ENCODE peak calls at places on chromosomes 3 and 15, in nine cellular contexts. Y is IMR-90, A is adrenal gland, V is Caco-2, F is fibroblast of lung, J is transverse colon, G is neural progenitor cell, P is epithelial cell of esophagus, D is kidney. S is an unnamed sample.

GRCh38 chr3:138241061-138241460 is 54.0 kb downstream of the ARMC8 start:
- DNase-seq in Y (peak), A (no peak), V (no peak), F (peak), J (no peak), G (no peak), P (peak), D (no peak), S (no peak)

GRCh38 chr3:118587037-118587741 is 447.5 kb downstream of the IGSF11 start:
- DNase-seq in Y (no peak), A (no peak), V (no peak), F (no peak), J (no peak), G (no peak), P (peak), D (no peak), S (no peak)

GRCh38 chr15:52466134-52466701 is 62.5 kb downstream of the MYO5A start:
- DNase-seq in Y (no peak), A (peak), V (no peak), F (peak), J (peak), G (peak), P (no peak), D (peak), S (peak)

GRCh38 chr3:13088020-13089006 is 15.1 kb upstream of the IQSEC1 start:
- DNase-seq in Y (no peak), A (no peak), V (no peak), F (no peak), J (peak), G (no peak), P (no peak), D (no peak), S (no peak)

GRCh38 chr3:42830437-42831320 is 21.4 kb downstream of the ACKR2 start:
- DNase-seq in Y (peak), A (no peak), V (peak), F (peak), J (no peak), G (peak), P (peak), D (no peak), S (no peak)

GRCh38 chr3:69352305-69353087 is 33.4 kb downstream of the FRMD4B start:
- DNase-seq in Y (no peak), A (no peak), V (no peak), F (no peak), J (no peak), G (no peak), P (no peak), D (no peak), S (no peak)

GRCh38 chr15:72163719-72164118 is 33.9 kb downstream of the GRAMD2A start:
- DNase-seq in Y (no peak), A (no peak), V (no peak), F (no peak), J (no peak), G (no peak), P (no peak), D (no peak), S (no peak)

GRCh38 chr3:3107181-3107580 is 3.0 kb downstream of the IL5RA start:
- DNase-seq in Y (no peak), A (no peak), V (no peak), F (no peak), J (no peak), G (no peak), P (no peak), D (no peak), S (no peak)

GRCh38 chr3:43892535-43892934 is 201.8 kb downstream of the ABHD5 start:
- DNase-seq in Y (no peak), A (no peak), V (no peak), F (no peak), J (no peak), G (no peak), P (no peak), D (no peak), S (peak)

GRCh38 chr15:74906193-74906449 is 530 bp downstream of the FAM219B start:
- DNase-seq in Y (no peak), A (no peak), V (no peak), F (peak), J (peak), G (peak), P (no peak), D (no peak), S (no peak)

GRCh38 chr15:63218114-63218808 is 28.9 kb downstream of the RAB8B start:
- DNase-seq in Y (peak), A (no peak), V (no peak), F (peak), J (no peak), G (no peak), P (peak), D (no peak), S (no peak)

GRCh38 chr3:123926396-123926795 is 34.6 kb downstream of the CCDC14 start:
- DNase-seq in Y (no peak), A (no peak), V (no peak), F (no peak), J (no peak), G (no peak), P (no peak), D (no peak), S (no peak)

DNA sequence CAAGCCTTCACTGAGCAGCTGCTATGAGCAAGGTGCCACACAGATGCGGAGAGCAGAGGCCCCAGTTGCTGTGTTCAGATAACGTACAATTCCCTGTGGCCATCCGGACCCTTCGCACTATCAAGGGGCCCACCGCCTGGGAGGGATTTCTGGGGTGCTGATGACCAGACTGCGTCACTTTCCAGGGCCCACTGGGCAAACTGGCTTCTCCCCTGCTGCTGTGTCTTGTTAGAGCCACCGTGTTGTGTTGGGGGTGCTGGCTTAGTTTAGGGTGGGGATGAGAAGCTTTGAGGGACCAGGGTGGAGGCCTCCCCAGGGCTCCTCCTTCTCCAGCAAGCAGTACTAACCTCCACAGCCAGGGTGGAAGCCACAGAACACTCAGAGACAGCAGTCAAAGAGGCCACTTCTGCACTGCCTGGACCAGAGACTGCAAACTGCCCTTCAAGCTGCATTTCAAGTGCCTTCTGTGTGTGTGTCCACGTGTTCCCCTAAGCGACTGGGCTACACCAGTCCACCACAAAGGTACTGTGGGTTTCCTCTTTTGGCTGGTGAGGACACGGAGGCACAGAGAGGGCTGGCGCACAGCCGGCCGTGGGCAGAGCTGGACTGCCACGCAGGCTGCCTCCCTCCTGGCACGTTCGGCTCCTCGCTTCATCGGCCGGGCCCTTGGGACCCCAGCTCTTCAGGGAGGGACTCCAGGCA is 61.1 kb downstream of the MGLL start:
- DNase-seq in Y (no peak), A (no peak), V (no peak), F (no peak), J (peak), G (no peak), P (no peak), D (peak), S (peak)
- TF ChIP-seq CTCF in Y (no peak), A (no peak), V (no peak), F (no peak), J (no peak), G (no peak), P (no peak), D (no peak), S (peak)

GRCh38 chr3:141294300-141294699 is 62.7 kb downstream of the PXYLP1 start:
- DNase-seq in Y (no peak), A (no peak), V (no peak), F (no peak), J (no peak), G (no peak), P (no peak), D (no peak), S (no peak)
- H3K4me3 ChIP-seq in Y (no peak), A (peak), V (no peak), F (peak), J (no peak), G (no peak), P (no peak), D (peak), S (no peak)

DNA sequence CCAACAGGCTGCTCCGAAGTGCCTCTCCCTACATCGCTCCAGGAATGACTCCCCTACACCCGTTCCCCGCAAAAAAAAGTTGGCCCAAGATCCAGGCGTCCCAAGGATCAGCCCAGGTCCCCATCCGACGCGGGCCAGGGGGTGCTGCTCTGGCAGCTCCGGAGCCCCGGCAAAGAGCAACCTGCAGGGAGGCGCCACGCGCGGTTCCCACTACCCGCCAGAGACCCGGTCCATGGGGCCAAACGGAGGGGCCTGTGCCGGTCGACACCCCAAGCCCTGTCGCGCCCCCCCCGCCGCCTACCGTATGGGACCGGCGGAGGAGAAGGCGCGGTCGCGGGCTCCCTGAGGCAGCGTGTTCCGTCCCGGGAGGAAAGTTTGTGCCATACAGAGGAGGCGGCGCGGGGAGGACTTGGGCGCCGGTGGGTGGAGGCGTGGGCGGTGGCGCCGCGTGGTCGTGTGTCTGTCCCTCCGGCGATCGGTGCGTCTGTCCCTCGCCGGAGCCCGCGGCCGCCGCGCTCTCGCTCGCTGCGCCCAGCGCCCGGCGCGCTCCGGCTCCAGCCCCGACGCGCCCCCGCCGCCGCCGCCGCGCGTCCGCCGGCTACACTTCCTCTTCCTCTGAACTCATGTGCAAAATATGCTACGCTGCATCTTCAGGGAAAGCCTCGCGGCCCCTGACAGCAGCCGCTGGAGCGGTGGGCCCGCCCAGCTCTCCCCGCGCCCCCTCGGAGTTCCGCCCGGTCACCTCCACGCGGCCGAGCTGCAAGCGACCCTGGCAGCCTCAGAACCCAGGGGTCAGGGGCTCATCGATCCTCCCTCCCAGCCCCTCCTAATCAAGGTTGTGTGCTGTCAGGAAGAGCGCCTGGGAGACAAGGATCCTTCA is at the start of gene RFTN1:
- DNase-seq in Y (peak), A (peak), V (peak), F (peak), J (peak), G (peak), P (peak), D (peak), S (no peak)
- TF ChIP-seq CTCF in Y (no peak), A (no peak), V (no peak), F (no peak), J (no peak), G (no peak), P (no peak), D (no peak), S (no peak)

DNA sequence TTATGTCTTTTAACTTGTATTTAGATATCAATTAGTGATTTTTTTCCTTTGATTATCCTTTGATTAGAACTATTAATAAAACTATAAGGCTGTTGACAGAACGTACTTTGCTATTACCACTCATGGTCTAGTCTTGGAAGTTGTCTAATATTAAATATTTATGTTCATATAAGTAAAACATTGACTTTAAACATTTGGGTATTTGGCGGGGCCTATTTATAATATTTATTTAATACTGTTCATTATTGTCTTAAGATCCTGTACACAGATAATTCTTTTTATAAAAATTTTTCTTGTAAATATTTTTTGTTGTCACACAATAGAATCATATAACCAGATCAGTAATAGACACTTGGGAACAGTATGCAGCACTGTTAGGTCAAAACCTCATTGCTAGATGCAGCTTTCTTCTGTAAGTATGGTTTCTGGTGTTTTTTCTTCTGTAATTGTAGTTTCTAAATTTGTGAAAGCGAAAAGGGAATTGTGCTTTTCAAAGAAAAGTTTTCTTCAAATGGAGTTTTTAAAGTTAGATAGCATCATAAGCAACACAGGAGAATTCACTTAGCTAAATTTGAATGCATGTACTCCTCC is 93.4 kb downstream of the FNDC3B start:
- DNase-seq in Y (no peak), A (no peak), V (no peak), F (no peak), J (no peak), G (no peak), P (no peak), D (no peak), S (no peak)
- H3K4me3 ChIP-seq in Y (no peak), A (no peak), V (no peak), F (no peak), J (no peak), G (no peak), P (no peak), D (no peak), S (no peak)

GRCh38 chr3:189646902-189647542 is 15.8 kb downstream of the TP63 start:
- DNase-seq in Y (no peak), A (no peak), V (no peak), F (no peak), J (no peak), G (no peak), P (no peak), D (no peak), S (no peak)

GRCh38 chr3:189655617-189656016 is 24.4 kb downstream of the TP63 start:
- DNase-seq in Y (no peak), A (no peak), V (no peak), F (no peak), J (no peak), G (no peak), P (no peak), D (no peak), S (no peak)

GRCh38 chr3:189652042-189652441 is 20.9 kb downstream of the TP63 start:
- DNase-seq in Y (peak), A (no peak), V (peak), F (no peak), J (no peak), G (peak), P (peak), D (no peak), S (no peak)
- TF ChIP-seq CTCF in Y (peak), A (no peak), V (peak), F (peak), J (peak), G (peak), P (peak), D (peak), S (peak)

GRCh38 chr3:146163584-146163983 is 2.6 kb upstream of the PLOD2 start:
- DNase-seq in Y (peak), A (no peak), V (no peak), F (peak), J (no peak), G (no peak), P (peak), D (no peak), S (no peak)

GRCh38 chr3:146160233-146160963 is 586 bp downstream of the PLOD2 start:
- DNase-seq in Y (peak), A (peak), V (peak), F (peak), J (peak), G (peak), P (peak), D (peak), S (no peak)

GRCh38 chr3:146162561-146162960 is 1.6 kb upstream of the PLOD2 start:
- DNase-seq in Y (no peak), A (no peak), V (no peak), F (no peak), J (no peak), G (no peak), P (no peak), D (no peak), S (no peak)

GRCh38 chr3:146160964-146161724 is at the start of gene PLOD2:
- DNase-seq in Y (peak), A (peak), V (peak), F (peak), J (peak), G (peak), P (peak), D (peak), S (no peak)

DNA sequence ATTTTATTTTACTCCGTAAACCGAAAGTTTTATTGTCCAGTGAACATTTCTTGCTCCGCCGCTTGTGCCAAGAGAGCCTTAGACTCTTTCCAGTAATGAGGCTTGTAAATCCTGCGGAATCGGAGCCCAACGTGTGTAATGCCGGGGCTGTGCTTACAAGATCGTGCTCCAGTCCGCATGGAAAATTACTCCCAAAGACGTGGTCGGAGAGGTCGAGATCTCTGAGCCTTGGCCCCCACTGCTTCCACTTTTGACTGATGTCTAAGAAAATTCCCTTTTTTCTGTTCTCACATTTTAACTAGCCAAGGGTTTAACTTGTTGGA is 702 bp upstream of the PLOD2 start:
- DNase-seq in Y (peak), A (peak), V (no peak), F (peak), J (peak), G (peak), P (peak), D (peak), S (no peak)
- H3K4me3 ChIP-seq in Y (peak), A (peak), V (peak), F (peak), J (peak), G (peak), P (peak), D (peak), S (no peak)

DNA sequence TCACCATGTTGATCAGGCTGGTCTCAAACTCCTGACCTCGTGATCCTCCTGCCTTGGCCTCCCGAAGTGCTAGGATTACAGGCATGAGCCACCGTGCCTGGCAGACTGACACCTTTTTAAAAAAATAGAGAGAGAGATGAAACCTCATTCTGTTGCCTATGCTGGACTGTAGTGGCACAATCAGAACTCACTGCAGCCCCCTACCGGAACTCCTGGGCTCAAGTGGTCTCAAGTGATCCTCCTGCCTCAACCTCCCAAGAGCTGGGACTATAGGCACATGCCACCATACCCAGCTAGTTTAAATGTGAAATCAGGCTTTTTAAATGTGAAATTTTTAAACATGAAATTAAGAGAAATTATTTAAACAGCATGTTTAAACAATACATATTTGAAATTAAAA is 265.2 kb upstream of the UBE2E1 start:
- DNase-seq in Y (no peak), A (no peak), V (no peak), F (no peak), J (no peak), G (no peak), P (no peak), D (no peak), S (no peak)
- TF ChIP-seq CTCF in Y (no peak), A (no peak), V (no peak), F (no peak), J (no peak), G (no peak), P (no peak), D (no peak), S (no peak)

DNA sequence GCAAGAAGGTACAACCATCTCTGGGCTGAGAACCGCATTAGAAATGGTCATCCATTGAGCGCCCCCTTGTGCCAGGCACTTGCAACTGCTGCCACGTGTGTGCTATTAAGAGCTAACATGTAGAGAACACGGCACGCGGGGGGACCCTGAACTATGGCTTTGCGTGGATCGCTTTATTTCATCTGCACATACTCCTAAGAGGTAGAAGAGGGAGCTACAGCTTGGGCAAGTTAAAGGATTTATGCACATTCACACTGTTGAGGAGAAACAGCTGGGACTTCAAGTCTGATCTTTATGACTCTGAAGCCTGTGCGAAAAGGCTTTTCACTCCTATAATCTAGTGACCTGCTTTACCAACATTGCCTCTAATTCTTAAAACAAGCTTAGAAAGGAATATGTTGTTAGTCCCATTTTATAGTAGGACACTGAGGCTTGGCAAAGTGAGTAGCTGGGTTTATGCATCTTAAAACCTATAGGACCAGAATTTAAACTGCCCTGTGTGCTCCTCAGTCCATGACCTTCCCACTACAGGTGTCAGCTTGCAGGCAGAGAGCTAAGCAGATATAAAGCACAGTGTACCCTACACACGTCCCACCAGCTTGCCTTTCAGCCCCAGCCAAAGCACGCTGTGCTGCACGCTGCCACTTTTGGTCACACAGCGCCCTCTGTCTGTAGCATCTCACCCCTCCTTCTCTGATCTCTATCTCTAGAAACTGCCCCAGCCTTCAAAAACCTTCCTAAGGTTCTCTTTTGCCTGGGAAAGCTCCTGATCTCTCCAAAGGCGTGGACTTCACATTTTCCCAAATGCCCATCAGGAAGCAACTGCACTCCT is 57.8 kb downstream of the STARD5 start:
- DNase-seq in Y (peak), A (peak), V (peak), F (peak), J (peak), G (peak), P (peak), D (peak), S (peak)
- H3K4me3 ChIP-seq in Y (no peak), A (no peak), V (no peak), F (no peak), J (no peak), G (peak), P (no peak), D (peak), S (no peak)

S was measured in GM12864.